ENCODE peak calls at places on chromosomes 1 and 21, in four cellular contexts. S is cardiac fibroblast, A is AG09309, F is left ventricle myocardium inferior. Z is an unnamed sample.

GRCh38 chr1:145961425-145962156 is 2.8 kb downstream of the ANKRD34A start:
- DNase-seq in A (no peak), S (peak), F (peak), Z (no peak)

GRCh38 chr1:159211331-159212136 is 6.9 kb downstream of the ACKR1 start:
- DNase-seq in A (no peak), F (no peak), S (peak), Z (no peak)

GRCh38 chr1:21927531-21928237 is 9.4 kb downstream of the HSPG2 start:
- DNase-seq in A (no peak), S (peak), F (peak), Z (no peak)

GRCh38 chr1:201143726-201144635 is 10.3 kb downstream of the TMEM9 start:
- DNase-seq in A (no peak), S (no peak), F (no peak), Z (no peak)

GRCh38 chr1:87644033-87644432 is 315.4 kb downstream of the LMO4 start:
- DNase-seq in A (no peak), S (no peak), F (no peak), Z (no peak)

GRCh38 chr1:234599617-234600417 is 10.2 kb downstream of the IRF2BP2 start:
- DNase-seq in S (peak), A (no peak), F (peak), Z (no peak)

GRCh38 chr1:226832613-226833012 is 37.8 kb upstream of the PSEN2 start:
- DNase-seq in A (no peak), F (no peak), S (no peak), Z (no peak)

GRCh38 chr1:159177273-159177907 is 6.0 kb downstream of the CADM3 start:
- DNase-seq in S (peak), A (no peak), F (no peak), Z (peak)

GRCh38 chr1:194930132-194930531 is 1678.1 kb downstream of the KCNT2 start:
- DNase-seq in S (no peak), A (no peak), F (no peak), Z (no peak)

GRCh38 chr1:23567629-23567995 is 8.3 kb upstream of the ID3 start:
- DNase-seq in F (no peak), S (no peak), A (no peak), Z (no peak)

GRCh38 chr21:39073717-39074116 is 109.5 kb downstream of the PSMG1 start:
- DNase-seq in A (no peak), F (no peak), S (no peak), Z (no peak)

GRCh38 chr21:27802816-27803475 is 836.1 kb upstream of the ADAMTS5 start:
- DNase-seq in A (no peak), S (peak), F (no peak), Z (no peak)

GRCh38 chr1:221141059-221141458 is 261.8 kb downstream of the HLX start:
- DNase-seq in A (no peak), F (no peak), S (no peak), Z (no peak)

GRCh38 chr1:20483833-20484525 is 2.0 kb downstream of the CAMK2N1 start:
- DNase-seq in F (no peak), S (peak), A (no peak), Z (no peak)
- TF ChIP-seq CTCF in F (no peak), S (no peak), A (no peak), Z (no peak)

DNA sequence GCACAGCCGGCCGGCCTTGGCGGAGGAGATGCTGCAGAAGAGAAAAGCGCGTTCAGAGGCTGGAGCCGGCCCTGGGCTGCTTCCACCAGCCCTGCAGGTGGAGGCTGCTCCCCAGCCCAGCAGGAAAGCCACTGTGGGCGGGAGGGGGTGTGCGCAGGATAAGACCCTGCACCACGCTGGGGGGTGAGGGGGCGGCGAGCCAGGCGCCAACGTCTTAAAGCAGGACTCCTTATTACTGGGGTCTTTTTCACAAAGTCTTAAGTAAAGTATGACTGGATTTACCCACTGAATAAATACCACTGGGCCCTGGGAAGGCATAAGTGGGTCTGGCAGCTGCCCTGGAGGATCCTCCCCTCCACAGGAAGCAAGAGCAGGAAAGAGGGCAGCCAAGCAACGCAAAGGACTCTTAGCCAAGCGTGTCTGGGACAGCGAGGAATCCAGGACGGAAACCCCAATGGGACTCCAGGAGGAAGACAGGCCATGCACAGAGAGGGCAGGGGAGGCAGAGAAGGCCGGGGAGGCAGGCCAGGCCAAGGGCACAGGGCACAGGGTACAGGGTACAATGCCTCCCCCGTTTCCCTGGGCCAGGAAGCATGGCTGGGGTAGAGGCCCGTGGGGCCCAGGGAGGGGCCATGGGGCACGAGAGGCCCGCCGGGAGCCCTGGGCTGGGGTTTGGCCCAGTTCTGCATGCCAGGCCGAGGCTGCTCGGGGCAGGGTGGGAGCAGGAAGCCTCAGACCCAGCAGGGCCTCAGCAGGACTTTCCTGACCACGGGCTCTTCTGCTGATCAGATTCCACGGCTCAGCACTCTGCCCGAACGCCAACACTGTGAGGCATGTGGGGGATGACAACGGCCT is 104.6 kb downstream of the NPHP4 start:
- DNase-seq in F (no peak), S (no peak), A (no peak), Z (no peak)
- H3K4me3 ChIP-seq in F (no peak), S (no peak), A (no peak), Z (no peak)

GRCh38 chr1:25697426-25698220 is 81.0 kb downstream of the MAN1C1 start:
- DNase-seq in A (no peak), F (no peak), S (no peak), Z (no peak)
- TF ChIP-seq CTCF in A (no peak), F (no peak), S (no peak), Z (no peak)

GRCh38 chr1:183234660-183235476 is 48.8 kb downstream of the LAMC2 start:
- DNase-seq in F (peak), S (peak), A (peak), Z (peak)
- H3K4me3 ChIP-seq in F (peak), S (peak), A (peak), Z (peak)

GRCh38 chr1:94180650-94181049 is 56.7 kb downstream of the ARHGAP29 start:
- DNase-seq in F (no peak), A (no peak), S (no peak), Z (no peak)

GRCh38 chr1:94178896-94179295 is 57.9 kb upstream of the ABCA4 start:
- DNase-seq in A (no peak), S (no peak), F (no peak), Z (no peak)

GRCh38 chr1:94186946-94187345 is 50.4 kb downstream of the ARHGAP29 start:
- DNase-seq in A (no peak), F (no peak), S (no peak), Z (no peak)

GRCh38 chr1:94183197-94183815 is 54.1 kb downstream of the ARHGAP29 start:
- DNase-seq in S (no peak), A (no peak), F (no peak), Z (no peak)

GRCh38 chr1:94182191-94182590 is 55.2 kb downstream of the ARHGAP29 start:
- DNase-seq in F (no peak), A (no peak), S (peak), Z (no peak)
- TF ChIP-seq CTCF in F (no peak), A (no peak), S (no peak), Z (no peak)

DNA sequence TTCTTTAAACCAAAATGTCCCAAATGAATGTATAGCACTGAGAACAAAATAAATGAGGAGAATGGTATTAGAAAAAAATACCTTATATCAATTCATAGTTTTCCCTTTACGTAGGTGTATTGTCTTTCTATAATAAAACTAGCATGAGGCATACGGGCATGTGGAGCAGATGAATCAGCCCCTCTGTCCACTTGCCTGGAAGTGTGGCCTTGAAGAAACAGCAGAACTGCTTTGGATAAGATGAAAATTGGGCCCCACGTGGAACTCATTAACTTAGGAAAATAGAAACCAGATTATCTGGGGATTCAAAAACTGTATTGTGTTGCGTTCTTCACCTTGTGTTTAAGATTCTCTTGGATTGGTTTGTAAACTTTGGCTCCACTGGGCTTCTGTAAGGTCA is 356.8 kb upstream of the B3GALT2 start:
- DNase-seq in S (no peak), A (no peak), F (no peak), Z (peak)
- H3K4me3 ChIP-seq in S (no peak), A (no peak), F (no peak), Z (no peak)

DNA sequence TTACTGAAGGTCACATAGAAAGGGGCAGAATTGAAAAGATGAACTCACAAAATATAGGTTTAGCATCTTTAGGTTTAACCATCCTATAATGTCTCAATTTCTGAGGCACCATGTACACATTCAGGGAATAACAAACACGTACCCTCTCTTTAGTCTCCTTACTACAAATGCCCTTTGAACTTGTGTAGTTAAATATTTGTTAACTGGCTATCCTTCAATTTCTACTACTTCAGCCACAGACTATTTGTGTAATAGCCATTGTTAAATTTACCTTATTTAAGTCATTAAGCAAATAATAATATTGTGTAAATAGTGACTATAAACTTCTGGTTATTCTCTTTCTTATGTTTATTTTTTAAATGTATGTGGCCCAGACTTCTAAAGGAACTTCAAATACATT is 600.5 kb downstream of the KCNT2 start:
- DNase-seq in A (no peak), S (no peak), F (no peak), Z (no peak)
- TF ChIP-seq CTCF in A (no peak), S (no peak), F (no peak), Z (no peak)

GRCh38 chr1:117372863-117373412 is 5.7 kb downstream of the MAN1A2 start:
- DNase-seq in A (no peak), S (no peak), F (no peak), Z (no peak)
- H3K4me3 ChIP-seq in A (no peak), S (no peak), F (no peak), Z (no peak)

GRCh38 chr1:193104906-193105820 is at the start of gene GLRX2:
- DNase-seq in F (peak), S (peak), A (no peak), Z (no peak)
- TF ChIP-seq CTCF in F (peak), S (no peak), A (no peak), Z (peak)

DNA sequence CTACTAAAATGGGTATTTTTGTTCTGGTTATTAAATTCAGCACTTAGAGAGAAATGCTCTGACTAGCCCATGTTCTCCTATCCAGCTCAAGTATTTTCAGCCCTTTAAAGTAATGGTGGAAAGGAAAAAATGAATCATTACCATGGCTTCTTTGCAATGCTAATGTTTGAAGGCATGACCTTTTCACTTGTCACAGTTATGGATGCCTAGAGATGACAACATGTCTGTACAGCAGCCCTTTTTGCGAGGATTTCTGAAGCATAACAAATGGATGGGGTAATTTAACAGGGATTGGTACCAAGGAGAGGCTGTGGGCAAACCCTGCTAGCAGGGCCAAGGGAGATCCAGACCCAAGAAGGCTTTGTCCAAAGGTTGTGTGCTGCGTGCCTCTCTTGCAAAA is 326.9 kb downstream of the PCP4 start:
- DNase-seq in S (no peak), A (no peak), F (no peak), Z (no peak)
- H3K4me3 ChIP-seq in S (no peak), A (no peak), F (no peak), Z (no peak)

Z was measured in AG04449.